ENCODE peak calls at places on chromosomes 2 and 18, in ten cellular contexts. L, X, K, D, U, C, M, R, N and A are unnamed samples.

GRCh38 chr2:23905155-23905554 is 21.8 kb downstream of the ATAD2B start:
- DNase-seq in L (no peak), R (no peak), D (peak), X (no peak), C (peak), K (no peak), N (no peak), M (no peak), U (no peak), A (no peak)

GRCh38 chr18:22983175-22983574 is 50.0 kb downstream of the RBBP8 start:
- DNase-seq in N (peak), M (no peak), D (peak), C (peak), R (no peak), K (peak), L (no peak), X (peak), U (peak), A (no peak)

GRCh38 chr2:159140070-159140774 is 146.3 kb downstream of the WDSUB1 start:
- DNase-seq in D (peak), L (no peak), R (no peak), U (no peak), X (no peak), K (no peak), C (peak), M (no peak), N (peak), A (no peak)

GRCh38 chr2:153394247-153394646 is 84.3 kb downstream of the RPRM start:
- DNase-seq in N (no peak), R (no peak), X (no peak), D (no peak), L (no peak), C (no peak), M (no peak), K (no peak), U (no peak), A (no peak)

GRCh38 chr2:12055219-12055618 is 308.8 kb downstream of the LPIN1 start:
- DNase-seq in K (no peak), D (no peak), U (no peak), C (no peak), M (no peak), L (no peak), R (no peak), N (no peak), X (no peak), A (no peak)

GRCh38 chr2:34664266-34664665 is 1065.2 kb upstream of the FAM98A start:
- DNase-seq in D (no peak), R (no peak), N (no peak), C (no peak), M (no peak), X (no peak), U (no peak), K (no peak), L (no peak), A (no peak)

GRCh38 chr2:143901185-143901842 is 618.6 kb downstream of the ZEB2 start:
- DNase-seq in R (no peak), K (no peak), C (peak), X (peak), N (peak), M (no peak), D (peak), U (no peak), L (no peak), A (no peak)

GRCh38 chr2:239826786-239827510 is 198.2 kb downstream of the NDUFA10 start:
- DNase-seq in L (peak), R (no peak), C (no peak), N (no peak), U (no peak), X (no peak), D (no peak), K (no peak), M (peak), A (no peak)

GRCh38 chr2:100606740-100607343 is 44.0 kb downstream of the PDCL3 start:
- DNase-seq in L (no peak), N (peak), C (peak), R (no peak), K (peak), X (peak), D (peak), U (peak), M (peak), A (no peak)

GRCh38 chr18:59620381-59620780 is 76.8 kb downstream of the CCBE1 start:
- DNase-seq in U (no peak), L (no peak), K (no peak), M (no peak), N (no peak), R (no peak), C (no peak), X (no peak), D (no peak), A (no peak)

GRCh38 chr2:138630164-138630563 is 128.6 kb downstream of the SPOPL start:
- DNase-seq in U (peak), D (no peak), N (no peak), K (peak), M (no peak), C (no peak), R (no peak), L (no peak), X (no peak), A (no peak)

GRCh38 chr18:22314001-22314400 is 103.7 kb downstream of the CTAGE1 start:
- DNase-seq in C (peak), D (peak), R (no peak), U (no peak), N (peak), L (no peak), K (no peak), M (no peak), X (no peak), A (no peak)

GRCh38 chr2:234981197-234982095 is 29.6 kb downstream of the SH3BP4 start:
- DNase-seq in X (peak), C (peak), U (peak), R (no peak), M (no peak), L (no peak), K (peak), N (peak), D (peak), A (no peak)

GRCh38 chr2:14427982-14428567 is 204.4 kb upstream of the LRATD1 start:
- DNase-seq in M (no peak), N (peak), R (no peak), K (no peak), X (no peak), U (no peak), D (peak), C (no peak), L (no peak), A (no peak)

GRCh38 chr2:10668402-10669012 is 21.3 kb downstream of the NOL10 start:
- DNase-seq in K (peak), M (no peak), N (peak), D (peak), R (no peak), X (peak), U (peak), C (peak), L (no peak), A (no peak)

GRCh38 chr2:19860022-19860421 is 41.8 kb downstream of the TTC32 start:
- DNase-seq in D (peak), M (no peak), R (no peak), U (no peak), C (no peak), X (no peak), N (peak), K (no peak), L (no peak), A (no peak)

GRCh38 chr2:231935207-231935524 is 9.0 kb upstream of the NPPC start:
- DNase-seq in U (no peak), M (no peak), C (peak), N (no peak), L (no peak), R (no peak), K (no peak), D (peak), X (no peak), A (no peak)

GRCh38 chr2:127193164-127193947 is 26.7 kb downstream of the CYP27C1 start:
- DNase-seq in K (no peak), R (no peak), D (peak), U (no peak), C (peak), M (no peak), N (no peak), L (no peak), X (no peak), A (no peak)

GRCh38 chr18:42564761-42565160 is 550.7 kb downstream of the RIT2 start:
- DNase-seq in R (no peak), D (no peak), L (no peak), U (peak), K (no peak), M (no peak), C (no peak), N (no peak), X (no peak), A (peak)

GRCh38 chr18:42559292-42559691 is 556.2 kb downstream of the RIT2 start:
- DNase-seq in K (peak), N (no peak), M (no peak), D (no peak), R (no peak), L (no peak), X (no peak), U (no peak), C (no peak), A (no peak)

GRCh38 chr18:42563995-42564394 is 551.5 kb downstream of the RIT2 start:
- DNase-seq in C (no peak), D (no peak), K (no peak), L (no peak), X (no peak), R (no peak), U (no peak), M (no peak), N (no peak), A (no peak)

GRCh38 chr18:42561521-42561920 is 554.0 kb downstream of the RIT2 start:
- DNase-seq in K (peak), D (no peak), C (no peak), R (no peak), U (no peak), N (no peak), L (no peak), M (no peak), X (no peak), A (no peak)
- H3K27ac ChIP-seq in K (no peak), D (no peak), C (no peak), R (no peak), U (no peak), N (no peak), L (no peak), M (no peak), X (no peak), A (no peak)

DNA sequence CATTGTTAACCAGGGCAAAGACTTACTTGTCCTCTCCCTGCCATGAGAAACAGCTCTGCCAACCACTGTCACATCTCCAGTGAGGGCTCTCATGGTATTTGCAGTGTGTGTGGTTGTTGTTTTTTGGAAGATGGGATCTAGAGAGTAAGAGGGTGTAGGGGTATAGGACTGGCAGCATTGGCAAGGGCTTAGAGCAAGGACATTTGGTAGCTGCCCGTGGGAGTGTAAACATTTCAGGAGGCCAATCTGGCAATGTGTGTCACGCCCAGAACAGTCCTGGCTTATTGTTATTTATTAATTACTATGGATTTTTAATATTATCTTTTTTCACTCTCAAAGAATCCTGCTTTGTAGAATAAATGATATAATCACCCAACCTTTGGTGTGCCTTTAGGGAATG is 90.5 kb downstream of the TMEM17 start:
- DNase-seq in X (no peak), N (no peak), M (no peak), U (no peak), L (no peak), K (no peak), R (no peak), C (no peak), D (no peak), A (no peak)
- H3K27ac ChIP-seq in X (no peak), N (no peak), M (no peak), U (no peak), L (no peak), K (no peak), R (no peak), C (no peak), D (no peak), A (peak)

DNA sequence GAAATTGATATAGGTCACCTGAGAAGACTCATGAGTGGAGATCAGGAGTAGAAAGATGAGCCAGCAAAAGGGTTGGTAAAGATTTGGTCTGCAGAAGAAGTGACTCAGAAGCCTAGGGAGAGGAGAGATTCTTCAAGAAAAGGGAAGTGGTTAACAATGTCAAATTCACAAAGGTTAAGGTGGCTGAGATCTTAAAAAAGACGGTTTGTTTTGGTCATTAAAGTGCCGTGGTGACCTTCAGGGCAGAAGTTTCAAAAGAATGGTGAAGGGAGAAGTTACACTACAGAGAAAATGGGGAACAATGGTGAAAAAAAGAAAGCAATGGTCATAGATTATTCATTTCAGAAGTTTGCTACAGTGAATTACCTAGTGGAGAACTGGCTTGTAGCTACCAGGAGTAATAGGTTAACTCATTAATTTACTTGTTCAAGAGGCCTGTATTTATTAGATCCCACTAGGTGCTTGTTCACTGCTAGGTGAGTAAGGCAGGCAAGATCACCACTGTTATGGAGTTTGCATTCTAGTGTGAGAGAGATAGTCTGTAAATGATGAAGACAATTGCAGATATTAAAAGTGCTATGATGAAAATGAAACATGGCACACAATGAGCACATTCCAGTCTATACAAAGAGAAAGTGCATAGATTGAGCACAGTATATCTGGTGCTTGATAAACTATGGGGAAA is 43.0 kb downstream of the FBXO48 start:
- DNase-seq in C (no peak), K (no peak), R (no peak), N (no peak), L (no peak), M (no peak), X (no peak), D (no peak), U (no peak), A (no peak)
- H3K27ac ChIP-seq in C (no peak), K (no peak), R (no peak), N (no peak), L (no peak), M (no peak), X (no peak), D (no peak), U (no peak), A (no peak)

DNA sequence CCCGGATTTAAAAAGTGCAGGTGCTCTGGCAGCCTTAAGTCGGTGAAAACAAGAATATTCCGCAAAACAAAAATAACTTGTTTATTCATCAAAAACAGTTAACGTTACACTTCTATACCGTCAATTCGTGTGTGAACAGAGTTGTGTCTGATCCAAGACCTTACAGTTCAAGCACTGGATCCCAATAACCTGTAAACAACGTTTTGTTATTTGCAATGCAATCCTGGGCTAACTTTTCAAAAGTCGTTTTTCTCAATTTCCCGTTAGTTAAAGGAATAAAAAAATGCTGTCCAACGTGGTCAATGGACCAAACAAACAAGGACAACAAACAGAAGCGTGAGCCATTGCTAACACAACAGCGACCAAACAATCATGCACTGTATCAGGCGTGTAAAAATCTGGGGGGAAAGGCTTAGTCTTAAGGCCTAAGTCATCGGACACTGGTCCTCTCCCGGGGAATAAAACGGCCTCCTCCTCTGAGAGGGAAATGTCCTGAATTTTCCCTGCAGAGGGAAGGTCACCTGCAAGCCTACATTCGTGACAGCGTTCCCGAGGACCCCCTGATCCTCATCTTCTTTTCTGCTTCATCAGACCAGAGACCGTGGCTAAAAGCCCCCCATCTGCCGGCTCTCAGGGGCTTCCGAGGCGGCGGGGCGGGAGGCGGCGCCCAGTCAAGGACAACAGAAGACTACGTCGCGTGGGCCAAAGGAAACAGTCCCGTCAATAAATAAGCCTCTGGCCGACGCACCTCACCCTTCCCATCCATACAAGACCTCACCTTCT is 490 bp downstream of the NDUFS1 start:
- DNase-seq in M (no peak), N (peak), D (peak), X (no peak), R (no peak), U (peak), L (no peak), K (peak), C (peak), A (no peak)
- H3K27ac ChIP-seq in M (peak), N (peak), D (peak), X (peak), R (peak), U (peak), L (peak), K (peak), C (peak), A (peak)

DNA sequence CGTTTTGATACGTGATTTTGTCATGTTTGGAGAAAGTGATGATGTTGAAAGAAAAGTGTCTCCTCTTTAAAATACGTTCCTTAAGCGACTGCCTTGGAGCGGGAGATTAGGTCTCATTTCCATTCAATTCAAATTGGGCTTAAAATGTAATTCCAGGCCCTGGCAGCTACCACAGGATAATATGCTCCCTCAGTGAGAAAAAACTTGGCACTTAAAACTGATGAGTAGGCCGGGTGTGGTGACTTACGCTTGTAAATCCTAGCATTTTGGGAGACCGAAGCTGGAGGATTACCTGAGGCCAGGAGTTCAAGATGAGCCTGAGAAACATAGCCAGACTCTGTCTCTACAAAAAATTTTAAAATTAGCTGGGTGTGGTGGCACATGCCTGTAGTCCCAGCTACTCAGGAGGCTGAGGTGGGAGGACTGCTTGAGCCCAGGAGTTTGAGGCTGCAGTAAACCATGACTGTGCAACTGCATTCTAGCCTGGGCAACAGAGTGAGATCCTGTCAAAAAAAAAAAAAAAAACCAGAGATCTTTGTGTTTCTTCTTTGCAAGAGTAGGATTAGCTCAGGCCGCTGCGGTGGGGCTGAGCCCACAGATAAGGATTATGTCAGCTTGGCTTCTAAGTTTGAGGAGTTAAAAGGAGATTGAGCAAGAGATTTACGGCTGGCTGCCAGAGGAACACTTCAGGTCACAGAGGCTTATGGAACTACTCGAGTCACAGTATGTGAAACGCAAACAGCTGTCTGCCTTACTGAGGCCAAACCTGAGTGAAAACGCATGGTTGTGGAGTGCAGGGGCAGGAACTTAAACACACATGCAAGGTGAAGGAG is 146.5 kb upstream of the L3MBTL4 start:
- DNase-seq in M (peak), X (no peak), N (peak), D (peak), L (no peak), R (no peak), U (peak), C (peak), K (peak), A (no peak)
- H3K27ac ChIP-seq in M (no peak), X (no peak), N (no peak), D (peak), L (peak), R (no peak), U (peak), C (peak), K (peak), A (no peak)

GRCh38 chr2:85247591-85247990 is 80.2 kb downstream of the TGOLN2 start:
- DNase-seq in U (no peak), R (no peak), K (no peak), C (no peak), N (no peak), M (no peak), X (no peak), L (no peak), D (no peak), A (no peak)
- H3K27ac ChIP-seq in U (no peak), R (no peak), K (no peak), C (no peak), N (no peak), M (no peak), X (no peak), L (no peak), D (no peak), A (no peak)

GRCh38 chr18:13422541-13423147 is 204.1 kb downstream of the LDLRAD4 start:
- DNase-seq in X (no peak), N (no peak), D (no peak), R (no peak), L (no peak), U (no peak), K (no peak), M (no peak), C (no peak), A (no peak)
- H3K27ac ChIP-seq in X (no peak), N (no peak), D (no peak), R (no peak), L (no peak), U (no peak), K (no peak), M (no peak), C (no peak), A (no peak)

DNA sequence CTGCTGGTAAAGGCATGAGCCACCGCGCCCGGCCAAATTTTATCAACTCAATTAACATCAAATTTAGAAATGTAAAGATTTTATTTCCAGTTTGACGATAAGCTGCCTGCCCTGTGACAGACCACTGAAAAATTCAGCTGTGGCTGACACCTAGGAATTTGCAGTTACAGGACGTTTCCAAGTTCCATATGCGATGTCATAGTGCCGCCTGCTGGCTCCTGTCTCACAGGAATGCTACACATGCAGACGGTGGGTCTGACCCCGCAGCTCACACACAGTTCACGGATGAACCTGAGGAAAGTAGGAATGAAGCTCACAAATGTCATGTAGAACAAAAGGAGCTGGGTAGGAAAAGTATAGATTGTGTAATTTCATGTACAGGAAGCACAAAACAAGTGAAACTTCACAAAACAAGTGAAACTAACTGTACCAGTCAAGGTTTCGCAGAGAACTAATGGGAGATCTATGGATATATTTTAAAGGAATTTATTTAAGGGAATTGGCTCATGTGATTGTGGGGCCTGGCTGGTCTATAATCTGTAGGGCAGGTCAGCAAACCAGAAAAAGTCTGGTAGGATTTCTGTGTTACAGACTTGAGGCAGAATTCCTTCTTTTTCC is 13.2 kb upstream of the SEH1L start:
- DNase-seq in M (peak), C (peak), K (peak), X (peak), L (peak), D (peak), R (peak), N (peak), U (peak), A (peak)
- H3K27ac ChIP-seq in M (no peak), C (no peak), K (no peak), X (no peak), L (no peak), D (no peak), R (no peak), N (no peak), U (no peak), A (no peak)